ENCODE peak calls at places on chromosomes 6 and 20, in five cellular contexts. I is vagina, U is IMR-90, G is cardiac fibroblast, O is lower lobe of right lung. Y is an unnamed sample.

GRCh38 chr20:20699144-20699543 is 13.3 kb downstream of the RALGAPA2 start:
- DNase-seq in I (no peak), U (no peak), G (no peak), O (no peak), Y (no peak)

GRCh38 chr6:40713002-40713719 is 126.0 kb upstream of the LRFN2 start:
- DNase-seq in I (no peak), U (no peak), G (no peak), O (no peak), Y (no peak)

GRCh38 chr6:170442596-170442995 is 110.5 kb downstream of the PSMB1 start:
- DNase-seq in I (no peak), U (no peak), G (no peak), O (no peak), Y (no peak)

GRCh38 chr20:48489046-48489463 is 338.7 kb downstream of the PREX1 start:
- DNase-seq in I (peak; percentile 79), U (no peak), G (no peak), O (no peak), Y (no peak)

GRCh38 chr20:40279390-40279789 is 409.6 kb downstream of the MAFB start:
- DNase-seq in I (no peak), U (peak; percentile 45), G (peak; percentile 87), O (no peak), Y (peak; percentile 63)

GRCh38 chr20:7272512-7272911 is 505.0 kb downstream of the BMP2 start:
- DNase-seq in I (no peak), U (no peak), G (no peak), O (no peak), Y (peak; percentile 12)

GRCh38 chr6:39137235-39137634 is 22.2 kb upstream of the SAYSD1 start:
- DNase-seq in I (no peak), U (peak; percentile 41), G (peak; percentile 43), O (no peak), Y (no peak)

GRCh38 chr6:129390900-129391299 is 319.1 kb downstream of the ARHGAP18 start:
- DNase-seq in I (no peak), U (peak; percentile 12), G (no peak), O (no peak), Y (no peak)

GRCh38 chr20:3173582-3174441 is 463 bp upstream of the LZTS3 start:
- DNase-seq in I (no peak), U (peak; percentile 63), G (peak; percentile 80), O (peak; percentile 93), Y (peak; percentile 73)

GRCh38 chr6:145875496-145876244 is 61.1 kb upstream of the FBXO30 start:
- DNase-seq in I (no peak), U (no peak), G (peak; percentile 26), O (no peak), Y (peak; percentile 12)

GRCh38 chr20:44489223-44489622 is 13.5 kb downstream of the TTPAL start:
- DNase-seq in I (no peak), U (no peak), G (no peak), O (no peak), Y (no peak)

GRCh38 chr20:768426-768978 is at the start of gene SLC52A3:
- DNase-seq in I (no peak), U (no peak), G (no peak), O (peak; percentile 69), Y (no peak)

GRCh38 chr20:38862226-38862625 is 56.7 kb downstream of the PPP1R16B start:
- DNase-seq in I (no peak), U (no peak), G (no peak), O (no peak), Y (no peak)

GRCh38 chr6:118748311-118749062 is 97.1 kb upstream of the CEP85L start:
- DNase-seq in I (peak; percentile 74), U (peak; percentile 46), G (no peak), O (no peak), Y (peak; percentile 73)

GRCh38 chr6:40506956-40507355 is 80.2 kb downstream of the LRFN2 start:
- DNase-seq in I (no peak), U (no peak), G (no peak), O (no peak), Y (no peak)

GRCh38 chr6:112562348-112563220 is 215.5 kb downstream of the RFPL4B start:
- DNase-seq in I (no peak), U (peak; percentile 73), G (peak; percentile 19), O (no peak), Y (no peak)

GRCh38 chr6:18025591-18025990 is 38.2 kb upstream of the KIF13A start:
- DNase-seq in I (no peak), U (peak; percentile 32), G (no peak), O (no peak), Y (no peak)

GRCh38 chr6:109867009-109867969 is 110.8 kb upstream of the GPR6 start:
- DNase-seq in I (no peak), U (peak; percentile 6), G (peak; percentile 52), O (no peak), Y (no peak)

GRCh38 chr6:155121699-155122098 is 126.6 kb downstream of the TIAM2 start:
- DNase-seq in I (no peak), U (no peak), G (peak; percentile 14), O (no peak), Y (peak; percentile 57)

GRCh38 chr6:26216015-26216885 is 129.0 kb downstream of the HFE start:
- DNase-seq in I (no peak), U (peak; percentile 99), G (peak; percentile 99), O (no peak), Y (peak; percentile 95)

GRCh38 chr6:35291491-35291890 is 6.1 kb upstream of the DEF6 start:
- DNase-seq in I (no peak), U (no peak), G (no peak), O (no peak), Y (no peak)

GRCh38 chr6:135073757-135074393 is 19.3 kb upstream of the HBS1L start:
- DNase-seq in I (no peak), U (no peak), G (no peak), O (no peak), Y (no peak)
- H3K4me3 ChIP-seq in I (no peak overlapping the region), U (no peak overlapping the region), G (no peak overlapping the region), O (no peak overlapping the region), Y (no peak overlapping the region)

DNA sequence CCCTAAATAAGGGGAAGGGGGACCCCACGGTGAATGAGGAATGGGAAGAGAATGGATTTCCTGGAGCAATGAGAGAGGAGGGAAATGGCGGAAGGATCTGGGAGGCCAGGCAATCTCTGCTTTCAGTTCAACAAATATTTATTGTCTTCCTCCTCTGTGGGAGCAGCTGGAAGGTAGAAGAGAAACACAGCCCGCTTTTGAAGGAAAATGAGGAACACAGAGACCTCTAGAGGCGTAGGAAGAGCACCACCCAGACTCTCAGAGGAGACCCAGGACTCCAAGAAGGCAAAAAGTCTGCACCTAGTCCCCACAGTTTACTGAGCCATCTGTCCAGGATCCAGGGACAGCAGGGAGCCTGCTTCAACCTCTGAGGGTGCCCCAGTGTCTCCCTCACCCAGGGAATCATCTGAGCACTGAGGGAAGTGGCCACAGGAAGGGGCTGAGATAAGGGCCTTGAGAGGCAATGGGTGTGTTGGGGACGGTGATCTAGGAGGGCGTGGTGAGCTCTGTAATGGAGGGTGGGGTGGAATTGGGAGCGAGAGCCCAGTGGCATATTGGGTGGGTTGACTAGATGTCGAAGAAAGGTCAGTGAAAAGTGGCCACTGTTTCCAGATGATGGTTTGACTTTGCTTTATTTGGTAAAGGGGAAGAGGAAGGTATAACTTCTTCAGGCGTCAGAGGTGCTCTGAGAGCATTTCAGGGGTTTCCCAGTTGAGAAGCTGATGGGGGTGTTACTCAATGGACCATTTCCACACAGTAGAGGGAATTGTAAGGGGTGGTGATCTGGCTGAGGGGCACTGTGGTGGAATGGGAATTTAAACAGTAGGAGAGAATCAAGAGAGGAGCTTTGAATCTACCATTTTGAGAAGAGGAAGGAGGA is 610 bp downstream of the PSORS1C1 start:
- DNase-seq in I (no peak), U (peak; percentile 42), G (peak; percentile 76), O (no peak), Y (peak; percentile 58)
- TF ChIP-seq CTCF in I (no peak), U (peak; percentile 32), G (peak; percentile 29), O (peak; percentile 19), Y (peak; percentile 52)

DNA sequence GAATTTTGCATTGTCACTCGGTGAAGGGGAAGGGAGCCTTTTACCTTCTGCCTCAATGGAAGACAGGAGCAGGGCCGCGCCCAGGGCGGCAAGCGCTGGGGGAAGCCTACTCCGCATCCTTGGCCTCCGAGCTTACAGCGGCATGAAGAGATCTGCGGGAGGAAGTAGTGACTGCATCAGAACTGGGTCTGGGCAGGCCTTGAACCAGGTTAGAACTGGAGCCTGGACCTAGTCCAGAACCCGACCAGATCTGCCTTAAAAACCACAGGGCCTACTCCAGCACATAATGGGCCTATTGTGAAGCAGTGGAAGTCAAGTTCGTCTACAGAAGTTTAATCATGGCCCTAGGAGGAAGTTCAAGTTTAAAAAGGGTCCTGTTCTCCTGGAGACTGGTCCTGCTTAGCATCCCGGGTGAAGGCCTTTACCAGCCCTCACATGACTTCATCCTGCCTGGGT is 3.1 kb downstream of the COL12A1 start:
- DNase-seq in I (no peak), U (peak; percentile 46), G (peak; percentile 39), O (no peak), Y (no peak)
- H3K4me3 ChIP-seq in I (peak overlapping the region; percentile 32), U (peak overlapping the region; percentile 35), G (peak overlapping the region; percentile 46), O (no peak overlapping the region), Y (peak overlapping the region; percentile 80)

DNA sequence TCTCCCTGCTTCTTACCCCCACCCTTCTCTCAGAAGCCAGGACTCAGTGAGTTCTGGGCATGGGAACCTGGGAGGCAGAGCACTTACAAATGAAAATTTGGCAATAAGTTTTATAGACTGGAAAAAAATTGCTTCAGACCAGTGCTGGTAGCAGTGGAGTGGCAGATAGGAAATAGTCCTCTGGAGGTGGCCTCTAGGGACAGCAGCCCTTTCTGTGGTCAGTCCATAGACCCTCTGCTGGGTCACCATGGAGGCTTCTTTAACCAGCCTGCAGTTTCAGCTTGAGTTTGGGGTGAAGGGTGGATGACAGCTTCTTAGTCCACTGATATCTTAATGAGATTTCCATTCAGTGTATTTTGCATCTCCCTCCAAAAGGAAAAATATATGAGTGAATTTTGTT is 179.1 kb downstream of the ARID1B start:
- DNase-seq in I (no peak), U (no peak), G (peak; percentile 35), O (no peak), Y (no peak)
- TF ChIP-seq CTCF in I (no peak), U (no peak), G (no peak), O (no peak), Y (no peak)

DNA sequence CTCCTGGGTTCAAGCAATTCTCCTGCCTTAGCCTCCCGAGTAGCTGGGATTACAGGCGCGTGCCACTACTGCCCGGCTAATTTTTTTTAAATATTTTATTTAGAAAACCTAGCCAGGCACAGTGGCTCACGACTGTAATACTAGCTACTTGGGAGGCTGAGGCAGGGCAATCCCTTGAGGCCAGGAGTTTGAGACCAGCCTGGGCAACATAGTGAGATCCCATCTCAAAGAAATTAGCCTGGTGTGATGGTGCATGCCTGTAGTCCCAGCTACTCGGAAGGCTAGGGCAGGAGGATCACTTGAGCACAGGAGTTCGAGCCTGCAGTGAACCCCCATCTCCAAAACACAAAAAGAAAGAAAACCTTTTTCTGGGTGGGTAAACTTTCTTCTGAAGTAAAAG is 2.4 kb downstream of the SLC44A4 start:
- DNase-seq in I (no peak), U (no peak), G (no peak), O (no peak), Y (no peak)
- H3K4me3 ChIP-seq in I (no peak overlapping the region), U (no peak overlapping the region), G (no peak overlapping the region), O (no peak overlapping the region), Y (no peak overlapping the region)

DNA sequence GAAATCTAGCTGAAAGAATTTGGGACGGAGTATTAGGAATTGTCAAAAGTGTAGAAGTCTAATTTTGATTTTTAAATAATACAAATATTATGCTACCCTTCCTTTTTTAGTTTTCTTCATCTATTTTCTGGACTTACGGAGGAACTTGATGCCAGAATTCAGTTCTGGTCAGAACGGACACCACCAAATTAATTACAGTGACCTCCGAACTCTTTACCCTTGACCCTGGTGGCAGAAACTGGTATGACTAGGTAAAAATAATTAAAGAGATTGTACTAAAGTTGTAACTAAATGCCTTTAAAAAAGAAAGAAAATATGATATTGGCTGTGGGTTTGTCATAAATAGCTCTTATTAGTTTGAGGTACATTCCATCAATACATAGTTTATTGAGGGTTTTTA is 751.1 kb upstream of the MAP3K7 start:
- DNase-seq in I (no peak), U (no peak), G (no peak), O (no peak), Y (no peak)
- TF ChIP-seq CTCF in I (no peak), U (no peak), G (peak; percentile 16), O (no peak), Y (peak; percentile 3)

GRCh38 chr20:57485770-57486169 is 39.2 kb downstream of the CTCFL start:
- DNase-seq in I (no peak), U (no peak), G (no peak), O (no peak), Y (no peak)
- H3K4me3 ChIP-seq in I (no peak overlapping the region), U (no peak overlapping the region), G (no peak overlapping the region), O (no peak overlapping the region), Y (no peak overlapping the region)

Y was measured in foreskin fibroblast.